ENCODE peak calls at places on chromosomes 7 and 10, in five cellular contexts. H is GM12865, X is bronchial epithelial cell, T is HepG2, R is GM23338. Y is an unnamed sample.
A peak's percentile ranks its signal among the peaks of the same experiment; 100 is the strongest.

GRCh38 chr10:74145133-74145532 is 5.5 kb downstream of the AP3M1 start:
- DNase-seq in H (no peak), X (no peak), T (no peak), R (no peak), Y (no peak)

GRCh38 chr10:18312385-18313145 is 172.3 kb downstream of the CACNB2 start:
- DNase-seq in H (peak; percentile 34), X (peak; percentile 42), T (peak; percentile 49), R (peak; percentile 71), Y (peak; percentile 25)

GRCh38 chr7:93307131-93307660 is 75.0 kb downstream of the VPS50 start:
- DNase-seq in H (no peak), X (peak; percentile 88), T (peak; percentile 16), R (no peak), Y (peak; percentile 73)

GRCh38 chr10:11760151-11760550 is 18.0 kb downstream of the ECHDC3 start:
- DNase-seq in H (no peak), X (no peak), T (no peak), R (no peak), Y (no peak)

GRCh38 chr7:120825152-120825551 is 32.8 kb downstream of the TSPAN12 start:
- DNase-seq in H (no peak), X (no peak), T (no peak), R (no peak), Y (no peak)

GRCh38 chr10:70672993-70673928 is 955 bp downstream of the ADAMTS14 start:
- DNase-seq in H (no peak), X (peak; percentile 56), T (no peak), R (peak; percentile 39), Y (no peak)

GRCh38 chr10:93198401-93199175 is 124.9 kb downstream of the CYP26A1 start:
- DNase-seq in H (no peak), X (peak; percentile 7), T (no peak), R (peak; percentile 34), Y (no peak)

GRCh38 chr7:113062499-113062898 is 24.1 kb downstream of the GPR85 start:
- DNase-seq in H (no peak), X (no peak), T (no peak), R (no peak), Y (no peak)

GRCh38 chr7:137975223-137975622 is 26.7 kb downstream of the CREB3L2 start:
- DNase-seq in H (peak; percentile 65), X (no peak), T (no peak), R (no peak), Y (no peak)

DNA sequence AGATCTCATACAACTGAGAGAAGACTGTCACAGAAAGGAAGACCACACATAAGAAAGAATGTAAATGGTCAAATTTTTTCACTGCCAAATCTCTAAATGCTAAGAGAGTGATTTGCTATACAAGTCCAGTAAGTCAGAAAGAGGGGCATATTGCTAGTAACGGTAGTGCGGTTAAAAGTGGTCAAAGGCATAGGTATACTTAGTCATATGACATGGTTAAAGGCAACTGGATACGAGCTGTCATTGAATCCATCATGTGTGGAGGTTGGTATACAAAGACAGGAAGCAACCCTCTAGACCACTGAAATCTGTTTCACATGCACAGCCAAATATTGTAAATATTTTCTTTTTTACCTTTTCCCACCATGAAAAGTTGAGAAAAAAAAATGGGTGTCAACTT is 4.8 kb downstream of the INHBA start:
- DNase-seq in H (no peak), X (no peak), T (no peak), R (no peak), Y (no peak)
- H3K4me3 ChIP-seq in H (no peak overlapping the region), X (no peak overlapping the region), T (no peak overlapping the region), R (peak overlapping the region; percentile 69), Y (no peak overlapping the region)

DNA sequence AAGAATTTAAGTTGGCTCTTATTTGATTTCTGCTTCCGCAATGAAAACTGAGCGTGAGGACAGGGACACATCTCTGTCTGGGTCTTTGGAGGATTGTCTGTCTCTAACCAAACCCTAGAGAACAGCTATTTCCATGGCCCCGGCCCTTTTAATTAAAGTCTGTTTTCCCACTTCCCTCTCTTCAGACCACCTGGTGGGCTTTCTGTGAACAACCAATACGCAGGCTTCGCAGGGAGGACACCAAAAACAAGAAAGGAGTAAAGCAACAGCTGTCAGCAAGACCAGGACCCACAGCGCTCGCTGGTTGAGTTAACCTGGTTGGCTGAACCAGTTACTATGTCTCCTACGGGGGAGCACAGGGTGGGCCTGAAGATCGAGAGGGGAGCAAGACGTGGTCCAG is 217.1 kb upstream of the FRMD4A start:
- DNase-seq in H (no peak), X (no peak), T (no peak), R (peak; percentile 79), Y (no peak)
- TF ChIP-seq CTCF in H (peak; percentile 1), X (no peak), T (no peak), R (peak; percentile 38), Y (no peak)

GRCh38 chr7:1886361-1887064 is 216.4 kb downstream of the ELFN1 start:
- DNase-seq in H (no peak), X (peak; percentile 95), T (no peak), R (no peak), Y (no peak)
- H3K4me3 ChIP-seq in H (no peak overlapping the region), X (no peak overlapping the region), T (no peak overlapping the region), R (no peak overlapping the region), Y (no peak overlapping the region)

GRCh38 chr10:126520918-126521317 is 132.6 kb upstream of the ADAM12 start:
- DNase-seq in H (no peak), X (no peak), T (no peak), R (no peak), Y (no peak)
- TF ChIP-seq CTCF in H (no peak), X (no peak), T (no peak), R (peak; percentile 10), Y (no peak)

GRCh38 chr10:52599586-52600200 is 172.9 kb downstream of the MBL2 start:
- DNase-seq in H (no peak), X (no peak), T (no peak), R (no peak), Y (no peak)

GRCh38 chr10:52598936-52599335 is 173.6 kb downstream of the MBL2 start:
- DNase-seq in H (no peak), X (no peak), T (no peak), R (no peak), Y (no peak)

GRCh38 chr10:52597189-52597863 is 175.3 kb downstream of the MBL2 start:
- DNase-seq in H (no peak), X (no peak), T (no peak), R (no peak), Y (no peak)
- H3K4me3 ChIP-seq in H (no peak overlapping the region), X (no peak overlapping the region), T (no peak overlapping the region), R (no peak overlapping the region), Y (peak overlapping the region; percentile 29)

DNA sequence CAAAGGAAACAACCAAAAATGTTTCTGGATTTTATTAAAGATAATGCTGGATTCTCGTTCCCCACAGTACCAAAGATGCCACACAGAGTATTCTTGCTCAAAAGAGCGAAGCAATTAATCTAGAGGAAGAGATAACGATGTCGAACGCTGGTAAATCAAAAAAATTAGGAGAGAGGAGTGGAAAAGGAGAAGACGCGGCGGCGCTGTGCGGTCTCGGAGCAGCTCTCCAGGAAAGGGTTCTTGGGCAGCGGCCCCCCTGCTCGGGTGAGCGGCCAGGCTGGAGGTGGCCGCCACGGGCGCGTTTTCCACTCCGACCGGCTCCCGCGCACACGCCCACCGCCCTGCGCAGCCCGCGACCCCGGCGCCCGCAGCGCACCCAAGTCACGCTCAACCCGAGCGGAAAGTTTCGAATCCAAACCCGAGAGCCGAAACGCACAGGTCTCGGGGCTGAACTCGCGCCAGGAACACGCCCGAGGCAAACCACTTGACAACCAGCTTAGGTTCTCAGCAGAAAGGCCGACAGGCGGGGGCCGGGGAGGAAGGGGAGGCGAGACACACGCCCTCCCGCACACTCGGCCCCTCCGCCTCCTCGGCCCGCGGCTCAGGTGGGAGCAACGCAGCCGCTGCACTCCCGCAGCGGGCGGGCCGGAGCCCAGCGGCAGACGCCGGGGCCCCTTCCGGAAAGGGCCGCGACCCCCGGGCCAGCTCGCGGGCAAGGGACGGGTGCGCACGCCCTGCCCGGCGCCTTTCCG is 924 bp downstream of the SRPK2 start:
- DNase-seq in H (peak; percentile 59), X (peak; percentile 38), T (peak; percentile 28), R (peak; percentile 65), Y (no peak)
- TF ChIP-seq CTCF in H (no peak), X (no peak), T (peak; percentile 22), R (no peak), Y (no peak)

GRCh38 chr10:98445200-98445812 is 1.4 kb downstream of the HPS1 start:
- DNase-seq in H (no peak), X (no peak), T (no peak), R (no peak), Y (no peak)
- H3K4me3 ChIP-seq in H (peak overlapping the region; percentile 78), X (no peak overlapping the region), T (peak overlapping the region; percentile 86), R (peak overlapping the region; percentile 84), Y (no peak overlapping the region)

DNA sequence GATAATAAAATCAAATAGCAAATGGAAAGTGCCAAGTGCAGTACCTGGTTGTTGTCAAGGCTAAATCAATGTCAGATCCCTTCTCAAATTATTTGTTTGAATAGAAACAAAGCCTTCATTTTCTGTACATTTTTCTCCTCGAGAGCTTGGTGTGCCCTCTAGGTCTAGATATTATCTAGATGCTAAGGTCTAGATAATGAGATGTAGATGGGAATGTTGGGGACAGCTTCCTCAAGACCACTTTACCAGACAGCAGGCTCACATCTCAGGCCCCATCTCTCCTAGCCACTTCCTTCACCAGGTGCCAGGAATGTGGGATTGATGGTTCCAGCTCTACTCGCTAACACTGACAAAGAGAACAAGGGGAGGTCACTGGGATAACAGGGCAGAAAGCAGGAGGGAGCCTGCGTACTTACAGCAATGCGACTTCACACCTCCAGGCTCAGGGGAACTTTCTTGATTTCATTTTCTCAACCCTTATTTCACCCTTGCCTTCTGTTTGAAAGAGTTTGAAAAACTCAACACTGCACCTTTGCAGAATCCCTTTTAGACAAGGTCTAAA is 451.4 kb upstream of the VSTM2A start:
- DNase-seq in H (no peak), X (no peak), T (no peak), R (peak; percentile 26), Y (no peak)
- TF ChIP-seq CTCF in H (no peak), X (no peak), T (no peak), R (no peak), Y (no peak)

GRCh38 chr10:77244746-77245145 is 392.9 kb downstream of the KCNMA1 start:
- DNase-seq in H (no peak), X (no peak), T (no peak), R (no peak), Y (no peak)

GRCh38 chr10:77249901-77250459 is 387.6 kb downstream of the KCNMA1 start:
- DNase-seq in H (no peak), X (no peak), T (no peak), R (no peak), Y (no peak)

GRCh38 chr10:77248104-77248503 is 389.5 kb downstream of the KCNMA1 start:
- DNase-seq in H (no peak), X (no peak), T (no peak), R (peak; percentile 71), Y (no peak)

GRCh38 chr10:77247076-77247561 is 390.5 kb downstream of the KCNMA1 start:
- DNase-seq in H (no peak), X (peak; percentile 73), T (peak; percentile 31), R (no peak), Y (no peak)

GRCh38 chr10:77245953-77246352 is 391.7 kb downstream of the KCNMA1 start:
- DNase-seq in H (no peak), X (peak; percentile 24), T (no peak), R (no peak), Y (no peak)
- H3K4me3 ChIP-seq in H (no peak overlapping the region), X (no peak overlapping the region), T (no peak overlapping the region), R (no peak overlapping the region), Y (no peak overlapping the region)

GRCh38 chr10:113175176-113175575 is 225.1 kb downstream of the TCF7L2 start:
- DNase-seq in H (no peak), X (no peak), T (no peak), R (no peak), Y (no peak)
- TF ChIP-seq CTCF in H (no peak), X (no peak), T (no peak), R (no peak), Y (no peak)